ENCODE peak calls at places on chromosomes 13 and 19, in eight cellular contexts. F is thyroid gland; S is body of pancreas; P is psoas muscle; R is heart left ventricle; B is AG09309; U is CD8-positive, alpha-beta T cell; M is AG04450. X is an unnamed sample.

GRCh38 chr13:94058821-94059360 is 420.6 kb downstream of the DCT start:
- DNase-seq in F (no peak), S (no peak), P (no peak), R (no peak), B (no peak), U (no peak), M (no peak), X (no peak)

GRCh38 chr13:44698076-44698475 is 121.9 kb upstream of the TSC22D1 start:
- DNase-seq in F (no peak), S (no peak), P (no peak), R (no peak), B (no peak), U (no peak), M (no peak), X (no peak)

GRCh38 chr13:19910336-19911072 is 47.1 kb upstream of the ZMYM5 start:
- DNase-seq in F (no peak), S (no peak), P (no peak), R (no peak), B (peak; percentile 21), U (no peak), M (no peak), X (no peak)

GRCh38 chr19:55146648-55147218 is 2.3 kb downstream of the TNNT1 start:
- DNase-seq in F (no peak), S (no peak), P (peak; percentile 56), R (no peak), B (no peak), U (no peak), M (no peak), X (no peak)

GRCh38 chr19:6047256-6047655 is 63.0 kb downstream of the RFX2 start:
- DNase-seq in F (no peak), S (no peak), P (no peak), R (no peak), B (no peak), U (no peak), M (no peak), X (peak; percentile 39)

GRCh38 chr19:40217921-40218890 is at the start of gene TTC9B:
- DNase-seq in F (no peak), S (no peak), P (no peak), R (no peak), B (no peak), U (peak; percentile 59), M (no peak), X (no peak)

GRCh38 chr13:32142956-32143375 is 111.4 kb downstream of the FRY start:
- DNase-seq in F (no peak), S (no peak), P (no peak), R (no peak), B (peak; percentile 55), U (no peak), M (peak; percentile 36), X (no peak)

GRCh38 chr13:72694314-72694713 is 33.1 kb downstream of the MZT1 start:
- DNase-seq in F (no peak), S (no peak), P (no peak), R (no peak), B (no peak), U (no peak), M (no peak), X (no peak)

GRCh38 chr19:51277112-51277511 is 26.2 kb downstream of the SIGLECL1 start:
- DNase-seq in F (no peak), S (no peak), P (no peak), R (no peak), B (no peak), U (no peak), M (no peak), X (no peak)

GRCh38 chr13:27353653-27354052 is 70.8 kb upstream of the GTF3A start:
- DNase-seq in F (no peak), S (no peak), P (no peak), R (no peak), B (no peak), U (no peak), M (no peak), X (no peak)

GRCh38 chr13:50679321-50679720 is 164.2 kb downstream of the DLEU7 start:
- DNase-seq in F (no peak), S (no peak), P (no peak), R (no peak), B (peak; percentile 39), U (no peak), M (no peak), X (no peak)

GRCh38 chr19:43774103-43774939 is 6.5 kb downstream of the KCNN4 start:
- DNase-seq in F (peak; percentile 40), S (peak; percentile 64), P (peak; percentile 79), R (peak; percentile 59), B (no peak), U (no peak), M (no peak), X (peak; percentile 75)

GRCh38 chr19:1098177-1099051 is 3.2 kb upstream of the POLR2E start:
- DNase-seq in F (no peak), S (no peak), P (no peak), R (no peak), B (no peak), U (no peak), M (no peak), X (peak; percentile 55)

GRCh38 chr13:97413694-97414093 is 20.3 kb upstream of the RAP2A start:
- DNase-seq in F (no peak), S (no peak), P (no peak), R (no peak), B (no peak), U (no peak), M (no peak), X (no peak)

GRCh38 chr13:30863231-30863630 is 42.8 kb upstream of the MEDAG start:
- DNase-seq in F (no peak), S (no peak), P (no peak), R (no peak), B (no peak), U (no peak), M (no peak), X (no peak)

GRCh38 chr13:30866692-30867669 is 39.1 kb upstream of the MEDAG start:
- DNase-seq in F (no peak), S (no peak), P (no peak), R (no peak), B (no peak), U (no peak), M (no peak), X (no peak)

GRCh38 chr13:30864352-30865130 is 41.5 kb upstream of the MEDAG start:
- DNase-seq in F (no peak), S (no peak), P (no peak), R (no peak), B (peak; percentile 83), U (no peak), M (peak; percentile 89), X (no peak)

GRCh38 chr13:30863796-30864195 is 42.3 kb upstream of the MEDAG start:
- DNase-seq in F (no peak), S (no peak), P (no peak), R (no peak), B (no peak), U (no peak), M (no peak), X (no peak)

DNA sequence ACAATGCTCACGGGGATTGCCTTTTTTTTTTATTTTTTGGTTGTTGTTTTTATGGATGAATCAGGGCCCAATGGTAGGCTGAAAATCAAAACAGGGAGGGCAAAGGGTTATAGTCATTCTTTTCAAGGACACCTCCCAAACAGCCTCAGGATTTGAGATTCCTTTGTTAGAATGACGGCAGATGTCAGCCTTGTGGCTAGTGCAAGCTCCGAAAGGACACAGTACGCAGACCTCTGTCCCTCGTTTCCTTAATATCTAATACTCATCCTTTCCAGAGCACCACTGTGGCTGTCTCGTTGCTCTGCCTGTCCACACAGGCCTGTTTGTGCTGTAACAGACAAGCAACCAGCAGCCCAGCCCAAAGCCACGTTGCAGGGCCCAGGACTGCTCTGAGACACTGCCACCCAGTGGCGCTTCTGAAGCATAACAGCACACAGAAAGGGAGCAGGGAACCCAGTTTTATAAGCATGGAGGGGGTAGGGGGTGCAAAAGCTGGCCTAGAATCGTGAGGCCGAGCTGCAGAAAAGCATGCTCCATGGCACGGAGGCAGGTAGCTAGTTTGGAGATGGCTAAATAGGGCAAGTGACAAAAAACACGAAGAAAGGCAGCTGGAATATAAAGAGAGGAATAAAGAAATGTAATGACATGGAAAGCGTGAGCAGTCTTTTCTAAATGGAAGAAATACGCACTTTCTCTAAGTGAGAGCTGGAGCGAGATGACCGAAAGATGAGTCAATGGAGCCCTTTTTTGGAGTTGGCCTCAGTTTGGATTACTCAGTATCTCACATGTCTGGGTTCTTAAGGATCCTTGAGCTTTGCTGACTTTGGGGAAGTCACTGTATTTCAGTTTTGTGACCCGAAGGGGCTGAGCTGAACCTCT is 40.7 kb upstream of the MEDAG start:
- DNase-seq in F (peak; percentile 78), S (peak; percentile 75), P (peak; percentile 87), R (peak; percentile 78), B (peak; percentile 89), U (peak; percentile 43), M (peak; percentile 91), X (peak; percentile 89)
- H3K4me3 ChIP-seq in F (no peak overlapping the region), S (no peak overlapping the region), P (no peak overlapping the region), R (no peak overlapping the region), B (peak overlapping the region; percentile 29), U (no peak overlapping the region), M (peak overlapping the region; percentile 45), X (no peak overlapping the region)

DNA sequence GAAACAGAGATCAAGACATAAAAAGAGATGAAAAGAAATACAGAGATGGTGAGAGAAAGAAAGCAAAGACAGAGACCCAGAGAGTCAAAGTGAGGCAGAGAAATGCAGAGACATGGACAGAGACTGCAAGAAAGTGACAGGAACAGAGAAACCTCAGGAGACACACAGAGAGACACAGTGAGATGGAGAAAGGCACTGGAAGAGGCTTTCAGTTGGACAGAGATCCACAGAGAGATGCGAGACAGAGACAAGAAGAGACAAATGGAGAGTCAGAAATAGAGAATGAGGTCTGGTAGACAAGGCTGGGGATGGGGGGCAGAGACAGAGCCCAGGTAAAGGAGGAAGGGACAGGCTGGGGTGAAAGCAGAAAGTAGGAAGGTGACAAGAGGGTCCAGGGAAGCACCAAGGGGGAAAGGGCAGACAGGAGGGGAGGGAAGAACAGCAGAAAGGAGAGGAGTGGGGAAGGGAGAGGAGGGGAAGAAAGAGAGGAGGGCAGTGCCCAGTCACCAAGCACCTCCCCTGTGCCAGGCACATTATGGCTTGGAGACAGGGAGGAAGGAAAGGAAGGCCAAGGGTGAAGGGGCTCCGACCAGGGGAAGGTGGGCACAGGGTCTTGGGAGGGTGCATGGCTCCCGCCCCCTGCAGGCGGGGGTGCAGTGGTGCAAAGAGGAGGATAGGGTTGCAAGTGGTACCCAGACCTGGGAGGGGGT is 38.5 kb downstream of the DEDD2 start:
- DNase-seq in F (no peak), S (no peak), P (no peak), R (no peak), B (no peak), U (peak; percentile 22), M (no peak), X (no peak)
- H3K4me3 ChIP-seq in F (no peak overlapping the region), S (no peak overlapping the region), P (no peak overlapping the region), R (no peak overlapping the region), B (no peak overlapping the region), U (no peak overlapping the region), M (no peak overlapping the region), X (no peak overlapping the region)

GRCh38 chr13:49374585-49375290 is 69.1 kb downstream of the CAB39L start:
- DNase-seq in F (no peak), S (no peak), P (no peak), R (no peak), B (peak; percentile 57), U (no peak), M (peak; percentile 6), X (no peak)
- H3K4me3 ChIP-seq in F (no peak overlapping the region), S (no peak overlapping the region), P (no peak overlapping the region), R (no peak overlapping the region), B (no peak overlapping the region), U (no peak overlapping the region), M (no peak overlapping the region), X (no peak overlapping the region)

DNA sequence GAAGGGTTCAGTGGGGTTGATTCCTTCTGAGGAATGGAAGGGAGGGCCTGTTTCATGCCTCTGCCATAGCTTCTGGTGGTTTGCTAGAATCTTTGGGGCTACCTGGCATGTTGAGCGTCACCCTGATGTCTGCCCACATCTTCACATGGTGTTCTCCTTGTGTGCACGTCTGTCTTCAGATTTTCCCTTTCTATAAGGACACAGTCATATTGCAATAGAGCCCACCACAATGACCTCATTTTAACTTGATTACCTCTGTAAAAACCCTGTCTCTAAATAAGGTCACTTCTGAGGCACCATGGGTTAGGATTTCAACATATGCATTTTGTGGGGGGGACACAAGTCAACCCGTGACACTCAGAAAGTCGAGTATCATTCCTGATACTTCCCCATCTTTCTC is 257.9 kb downstream of the COG6 start:
- DNase-seq in F (no peak), S (no peak), P (no peak), R (no peak), B (no peak), U (no peak), M (no peak), X (no peak)
- H3K4me3 ChIP-seq in F (no peak overlapping the region), S (no peak overlapping the region), P (no peak overlapping the region), R (no peak overlapping the region), B (no peak overlapping the region), U (no peak overlapping the region), M (no peak overlapping the region), X (no peak overlapping the region)